ENCODE peak calls at places on chromosome 21, in six cellular contexts. I is NCI-H146; X is epithelial cell of esophagus; B is CD4-positive, alpha-beta T cell; V is A172; H is astrocyte of the spinal cord. S is an unnamed sample.

GRCh38 chr21:32994305-32994704 is 31.4 kb upstream of the OLIG2 start:
- DNase-seq in I (no peak), X (peak), B (no peak), V (peak), H (peak), S (no peak)

GRCh38 chr21:33383056-33383888 is 19.9 kb upstream of the IFNGR2 start:
- DNase-seq in I (no peak), X (peak), B (no peak), V (peak), H (peak), S (peak)

GRCh38 chr21:28025111-28025510 is 967.6 kb downstream of the LTN1 start:
- DNase-seq in I (no peak), X (no peak), B (no peak), V (no peak), H (no peak), S (no peak)

GRCh38 chr21:32278068-32278467 is 781 bp downstream of the MIS18A start:
- DNase-seq in I (no peak), X (peak), B (no peak), V (peak), H (no peak), S (no peak)

GRCh38 chr21:17491716-17492414 is 21.0 kb upstream of the CXADR start:
- DNase-seq in I (no peak), X (peak), B (no peak), V (peak), H (peak), S (no peak)

GRCh38 chr21:21084179-21084578 is 86.0 kb downstream of the NCAM2 start:
- DNase-seq in I (no peak), X (no peak), B (no peak), V (no peak), H (peak), S (no peak)

GRCh38 chr21:31781737-31782136 is 49.8 kb upstream of the SCAF4 start:
- DNase-seq in I (peak), X (peak), B (no peak), V (peak), H (peak), S (no peak)

GRCh38 chr21:45513003-45513706 is 29.1 kb downstream of the SLC19A1 start:
- DNase-seq in I (no peak), X (peak), B (no peak), V (peak), H (no peak), S (no peak)

GRCh38 chr21:33268736-33269441 is 2.7 kb downstream of the IL10RB start:
- DNase-seq in I (peak), X (peak), B (no peak), V (no peak), H (no peak), S (no peak)

S was measured in activated T-helper 1 cell treated with anti-CD3 and anti-CD28 coated beads, Interleukin-12 subunit alpha, Interleukin-12 subunit beta, Interleukin-2, Interleukin-4 antibody, amounts not matched to agents 30 ng/mL and 10 ng/mL and 1 ng/mL, durations not matched to agents 14 hours and 24 hours and 36 hours.